ENCODE peak calls at places on chromosome 1, in seven cellular contexts. F is bronchial epithelial cell; A is sciatic nerve; D is epithelial cell of proximal tubule; Y is stimulated activated CD4-positive, alpha-beta T cell treated with anti-CD3 and anti-CD28 coated beads, TNF-alpha, amount 100 ng/mL, for 4 hours; S is fibroblast of the conjunctiva; H is mucosa of descending colon. G is an unnamed sample.

GRCh38 chr1:160542303-160542945 is 19.4 kb upstream of the SLAMF6 start:
- DNase-seq in F (peak), S (no peak), D (peak), A (no peak), H (no peak), Y (no peak), G (no peak)

GRCh38 chr1:238336531-238336930 is 445.8 kb upstream of the ZP4 start:
- DNase-seq in A (no peak), H (no peak), S (no peak), D (no peak), Y (no peak), F (no peak), G (no peak)

GRCh38 chr1:245512181-245512888 is 357.6 kb downstream of the KIF26B start:
- DNase-seq in D (no peak), A (no peak), F (no peak), H (no peak), Y (no peak), S (no peak), G (no peak)

GRCh38 chr1:923131-923990 is at the start of gene SAMD11:
- DNase-seq in Y (no peak), S (no peak), D (no peak), F (no peak), A (peak), H (peak), G (peak)

GRCh38 chr1:220330265-220330664 is 58.0 kb upstream of the RAB3GAP2 start:
- DNase-seq in H (no peak), A (no peak), Y (no peak), S (peak), F (no peak), D (no peak), G (no peak)

GRCh38 chr1:31705080-31705866 is 1.5 kb upstream of the COL16A1 start:
- DNase-seq in D (no peak), F (peak), Y (peak), H (peak), A (peak), S (no peak), G (no peak)

GRCh38 chr1:86503477-86504129 is 34.9 kb downstream of the CLCA1 start:
- DNase-seq in Y (no peak), H (peak), S (no peak), A (no peak), F (no peak), D (no peak), G (no peak)

GRCh38 chr1:184300446-184300845 is 86.4 kb upstream of the C1orf21 start:
- DNase-seq in Y (no peak), S (no peak), H (no peak), F (peak), A (no peak), D (no peak), G (no peak)

GRCh38 chr1:20110679-20111078 is 8.7 kb downstream of the PLA2G2D start:
- DNase-seq in D (no peak), S (no peak), A (peak), F (peak), Y (no peak), H (no peak), G (peak)

GRCh38 chr1:90704817-90705216 is 12.3 kb downstream of the BARHL2 start:
- DNase-seq in H (no peak), S (no peak), A (no peak), Y (no peak), F (no peak), D (no peak), G (no peak)

GRCh38 chr1:168136709-168137514 is at the start of gene GPR161:
- DNase-seq in H (peak), A (peak), F (peak), S (no peak), D (no peak), Y (no peak), G (no peak)

GRCh38 chr1:220810179-220810653 is 23.5 kb downstream of the MTARC1 start:
- DNase-seq in Y (peak), F (peak), H (peak), A (peak), S (peak), D (no peak), G (peak)

GRCh38 chr1:8962812-8963669 is 17.4 kb downstream of the CA6 start:
- DNase-seq in F (peak), S (peak), Y (no peak), D (no peak), A (no peak), H (no peak), G (no peak)